ENCODE peak calls at places on chromosomes 1 and 21, in ten cellular contexts. V, H, W, P, D, N, M, S, O and R are unnamed samples.

GRCh38 chr1:165173409-165173808 is 183.1 kb downstream of the LMX1A start:
- DNase-seq in V (no peak), H (no peak), W (no peak), P (no peak), D (no peak), N (no peak), M (no peak), S (no peak), O (no peak), R (no peak)

GRCh38 chr21:33682992-33683627 is 40.8 kb downstream of the ITSN1 start:
- DNase-seq in V (no peak), H (no peak), W (peak; percentile 28), P (no peak), D (no peak), N (peak; percentile 98), M (no peak), S (no peak), O (no peak), R (no peak)

GRCh38 chr1:153506831-153507413 is 28.9 kb downstream of the S100A6 start:
- DNase-seq in V (no peak), H (no peak), W (peak; percentile 33), P (peak; percentile 94), D (no peak), N (peak; percentile 94), M (no peak), S (no peak), O (no peak), R (no peak)

GRCh38 chr1:184296466-184297243 is 90.2 kb upstream of the C1orf21 start:
- DNase-seq in V (no peak), H (no peak), W (peak; percentile 83), P (peak; percentile 92), D (no peak), N (peak; percentile 81), M (no peak), S (no peak), O (no peak), R (no peak)

GRCh38 chr1:230250676-230251075 is 175.5 kb downstream of the PGBD5 start:
- DNase-seq in V (no peak), H (no peak), W (no peak), P (no peak), D (no peak), N (no peak), M (no peak), S (no peak), O (no peak), R (no peak)

GRCh38 chr1:185627136-185627535 is 107.1 kb upstream of the HMCN1 start:
- DNase-seq in V (no peak), H (no peak), W (no peak), P (no peak), D (no peak), N (no peak), M (no peak), S (no peak), O (no peak), R (no peak)

GRCh38 chr1:17802164-17802563 is 47.0 kb downstream of the ACTL8 start:
- DNase-seq in V (no peak), H (no peak), W (no peak), P (peak; percentile 47), D (no peak), N (peak; percentile 13), M (no peak), S (no peak), O (no peak), R (no peak)

GRCh38 chr1:166170075-166170474 is 3.3 kb upstream of the FAM78B start:
- DNase-seq in V (no peak), H (no peak), W (no peak), P (no peak), D (no peak), N (no peak), M (no peak), S (no peak), O (no peak), R (no peak)

GRCh38 chr21:17446737-17447136 is 66.1 kb upstream of the CXADR start:
- DNase-seq in V (no peak), H (no peak), W (no peak), P (no peak), D (no peak), N (no peak), M (no peak), S (no peak), O (no peak), R (no peak)

GRCh38 chr21:14602418-14602987 is 56.4 kb upstream of the SAMSN1 start:
- DNase-seq in V (no peak), H (no peak), W (no peak), P (no peak), D (no peak), N (no peak), M (no peak), S (no peak), O (no peak), R (no peak)

GRCh38 chr1:239387304-239388231 is 1.2 kb downstream of the CHRM3 start:
- DNase-seq in V (no peak), H (no peak), W (no peak), P (no peak), D (no peak), N (no peak), M (no peak), S (peak; percentile 30), O (peak; percentile 0), R (no peak)

GRCh38 chr1:152036316-152037216 is at the start of gene S100A11:
- DNase-seq in V (peak; percentile 45), H (peak; percentile 68), W (peak; percentile 79), P (peak; percentile 98), D (peak; percentile 72), N (peak; percentile 88), M (peak; percentile 52), S (no peak), O (peak; percentile 75), R (peak; percentile 12)

GRCh38 chr1:101977266-101977665 is 19.5 kb downstream of the OLFM3 start:
- DNase-seq in V (no peak), H (no peak), W (no peak), P (no peak), D (no peak), N (no peak), M (no peak), S (no peak), O (no peak), R (no peak)

GRCh38 chr1:240771450-240771849 is 159.5 kb upstream of the GREM2 start:
- DNase-seq in V (no peak), H (no peak), W (no peak), P (no peak), D (no peak), N (no peak), M (no peak), S (no peak), O (no peak), R (no peak)

GRCh38 chr1:55071477-55071876 is 32.1 kb downstream of the PCSK9 start:
- DNase-seq in V (no peak), H (no peak), W (peak; percentile 43), P (no peak), D (no peak), N (peak; percentile 71), M (no peak), S (peak; percentile 43), O (no peak), R (no peak)

GRCh38 chr1:18537386-18538306 is 56.9 kb downstream of the KLHDC7A start:
- DNase-seq in V (no peak), H (no peak), W (no peak), P (peak; percentile 64), D (no peak), N (no peak), M (no peak), S (no peak), O (no peak), R (no peak)

GRCh38 chr1:111666828-111667227 is 47.2 kb downstream of the RAP1A start:
- DNase-seq in V (no peak), H (no peak), W (no peak), P (no peak), D (no peak), N (no peak), M (no peak), S (no peak), O (no peak), R (no peak)

GRCh38 chr1:161196521-161197451 is 2.1 kb downstream of the ADAMTS4 start:
- DNase-seq in V (no peak), H (no peak), W (peak; percentile 63), P (peak; percentile 91), D (no peak), N (no peak), M (no peak), S (no peak), O (no peak), R (no peak)

GRCh38 chr21:30962013-30962412 is 76.3 kb downstream of the KRTAP19-8 start:
- DNase-seq in V (no peak), H (no peak), W (no peak), P (no peak), D (no peak), N (no peak), M (no peak), S (no peak), O (no peak), R (no peak)

GRCh38 chr21:45456014-45456835 is 51.3 kb downstream of the COL18A1 start:
- DNase-seq in V (no peak), H (no peak), W (no peak), P (peak; percentile 81), D (no peak), N (no peak), M (no peak), S (no peak), O (no peak), R (no peak)

GRCh38 chr1:190436615-190437014 is 41.0 kb downstream of the BRINP3 start:
- DNase-seq in V (no peak), H (no peak), W (peak; percentile 10), P (no peak), D (no peak), N (peak; percentile 14), M (no peak), S (no peak), O (no peak), R (no peak)

GRCh38 chr1:29503441-29503840 is 267.1 kb downstream of the PTPRU start:
- DNase-seq in V (no peak), H (no peak), W (no peak), P (peak; percentile 29), D (no peak), N (no peak), M (no peak), S (no peak), O (no peak), R (no peak)

GRCh38 chr1:221435510-221435909 is 306.4 kb downstream of the DUSP10 start:
- DNase-seq in V (no peak), H (no peak), W (peak; percentile 61), P (no peak), D (no peak), N (peak; percentile 63), M (no peak), S (peak; percentile 24), O (no peak), R (peak; percentile 2)

GRCh38 chr1:202807367-202807925 is 775 bp downstream of the KDM5B start:
- DNase-seq in V (peak; percentile 37), H (peak; percentile 6), W (no peak), P (no peak), D (peak; percentile 59), N (peak; percentile 47), M (peak; percentile 12), S (no peak), O (peak; percentile 50), R (peak; percentile 43)

GRCh38 chr1:18597159-18598042 is 33.2 kb upstream of the PAX7 start:
- DNase-seq in V (peak; percentile 61), H (peak; percentile 35), W (peak; percentile 5), P (peak; percentile 90), D (peak; percentile 57), N (peak; percentile 28), M (peak; percentile 38), S (peak; percentile 61), O (peak; percentile 53), R (peak; percentile 67)

GRCh38 chr1:36471830-36472641 is 7.9 kb upstream of the MRPS15 start:
- DNase-seq in V (no peak), H (no peak), W (no peak), P (no peak), D (no peak), N (no peak), M (no peak), S (no peak), O (no peak), R (no peak)

GRCh38 chr1:245108251-245108650 is 46.5 kb upstream of the KIF26B start:
- DNase-seq in V (no peak), H (no peak), W (no peak), P (no peak), D (no peak), N (no peak), M (no peak), S (no peak), O (no peak), R (no peak)

GRCh38 chr1:77639056-77639455 is 43.4 kb downstream of the ZZZ3 start:
- DNase-seq in V (no peak), H (no peak), W (no peak), P (no peak), D (no peak), N (peak; percentile 62), M (no peak), S (no peak), O (no peak), R (no peak)